ENCODE peak calls at places on chromosomes 4 and X, in ten cellular contexts. One of them, this sample, is unnamed.
A peak's percentile ranks its signal among the peaks of the same experiment; 100 is the strongest.

GRCh38 chr4:8318509-8318908 is 49.0 kb downstream of the HTRA3 start:
- DNase-seq in skeletal muscle cell: no peak
- DNase-seq in A549: no peak
- DNase-seq in tibial nerve: no peak
- DNase-seq in upper lobe of right lung: no peak
- DNase-seq in NB4: no peak
- DNase-seq in tibial artery: no peak
- DNase-seq in breast epithelium: no peak
- DNase-seq in neuronal stem cell: no peak
- DNase-seq in heart left ventricle: no peak
- DNase-seq in this sample: peak; percentile 58

GRCh38 chrX:114611018-114611619 is 27.2 kb downstream of the HTR2C start:
- DNase-seq in A549: peak; percentile 32
- DNase-seq in tibial artery: peak; percentile 22
- DNase-seq in heart left ventricle: no peak
- DNase-seq in NB4: peak; percentile 44
- DNase-seq in upper lobe of right lung: no peak
- DNase-seq in tibial nerve: no peak
- DNase-seq in neuronal stem cell: peak; percentile 8
- DNase-seq in skeletal muscle cell: no peak
- DNase-seq in breast epithelium: no peak
- DNase-seq in this sample: no peak

GRCh38 chrX:12237771-12238170 is 99.5 kb downstream of the FRMPD4 start:
- DNase-seq in tibial nerve: no peak
- DNase-seq in skeletal muscle cell: no peak
- DNase-seq in A549: no peak
- DNase-seq in upper lobe of right lung: no peak
- DNase-seq in NB4: no peak
- DNase-seq in heart left ventricle: no peak
- DNase-seq in neuronal stem cell: no peak
- DNase-seq in tibial artery: no peak
- DNase-seq in breast epithelium: no peak
- DNase-seq in this sample: no peak

GRCh38 chrX:41692162-41692749 is 3.5 kb downstream of the GPR34 start:
- DNase-seq in upper lobe of right lung: no peak
- DNase-seq in neuronal stem cell: no peak
- DNase-seq in tibial artery: no peak
- DNase-seq in skeletal muscle cell: peak; percentile 73
- DNase-seq in heart left ventricle: no peak
- DNase-seq in A549: no peak
- DNase-seq in tibial nerve: no peak
- DNase-seq in breast epithelium: no peak
- DNase-seq in NB4: no peak
- DNase-seq in this sample: no peak

GRCh38 chr4:184548651-184549341 is 74.4 kb upstream of the IRF2 start:
- DNase-seq in neuronal stem cell: no peak
- DNase-seq in tibial artery: no peak
- DNase-seq in skeletal muscle cell: no peak
- DNase-seq in tibial nerve: no peak
- DNase-seq in NB4: peak; percentile 75
- DNase-seq in upper lobe of right lung: no peak
- DNase-seq in heart left ventricle: peak; percentile 40
- DNase-seq in A549: no peak
- DNase-seq in breast epithelium: no peak
- DNase-seq in this sample: no peak

GRCh38 chr4:112536123-112536522 is 20.1 kb upstream of the NEUROG2 start:
- DNase-seq in heart left ventricle: no peak
- DNase-seq in neuronal stem cell: no peak
- DNase-seq in skeletal muscle cell: no peak
- DNase-seq in A549: no peak
- DNase-seq in tibial artery: no peak
- DNase-seq in tibial nerve: no peak
- DNase-seq in breast epithelium: no peak
- DNase-seq in NB4: no peak
- DNase-seq in upper lobe of right lung: no peak
- DNase-seq in this sample: no peak

GRCh38 chrX:19174401-19175025 is 52.2 kb upstream of the ADGRG2 start:
- DNase-seq in neuronal stem cell: no peak
- DNase-seq in NB4: no peak
- DNase-seq in skeletal muscle cell: peak; percentile 27
- DNase-seq in heart left ventricle: no peak
- DNase-seq in upper lobe of right lung: no peak
- DNase-seq in breast epithelium: no peak
- DNase-seq in tibial nerve: peak; percentile 15
- DNase-seq in A549: peak; percentile 81
- DNase-seq in tibial artery: peak; percentile 28
- DNase-seq in this sample: no peak

GRCh38 chrX:153862369-153863250 is 23.4 kb downstream of the L1CAM start:
- DNase-seq in neuronal stem cell: no peak
- DNase-seq in tibial artery: no peak
- DNase-seq in A549: no peak
- DNase-seq in breast epithelium: no peak
- DNase-seq in heart left ventricle: no peak
- DNase-seq in tibial nerve: no peak
- DNase-seq in skeletal muscle cell: no peak
- DNase-seq in upper lobe of right lung: no peak
- DNase-seq in NB4: no peak
- DNase-seq in this sample: no peak

GRCh38 chr4:184688447-184688846 is 38.9 kb downstream of the PRIMPOL start:
- DNase-seq in heart left ventricle: no peak
- DNase-seq in A549: peak; percentile 54
- DNase-seq in skeletal muscle cell: peak; percentile 65
- DNase-seq in neuronal stem cell: no peak
- DNase-seq in tibial artery: no peak
- DNase-seq in breast epithelium: no peak
- DNase-seq in tibial nerve: no peak
- DNase-seq in upper lobe of right lung: no peak
- DNase-seq in NB4: no peak
- DNase-seq in this sample: no peak

GRCh38 chrX:72498782-72499181 is 73.9 kb downstream of the HDAC8 start:
- DNase-seq in tibial artery: peak; percentile 19
- DNase-seq in upper lobe of right lung: no peak
- DNase-seq in tibial nerve: no peak
- DNase-seq in NB4: peak; percentile 66
- DNase-seq in neuronal stem cell: no peak
- DNase-seq in heart left ventricle: no peak
- DNase-seq in breast epithelium: no peak
- DNase-seq in A549: no peak
- DNase-seq in skeletal muscle cell: no peak
- DNase-seq in this sample: no peak

GRCh38 chrX:153727108-153727931 is 2.7 kb downstream of the ABCD1 start:
- DNase-seq in A549: no peak
- DNase-seq in skeletal muscle cell: no peak
- DNase-seq in NB4: peak; percentile 43
- DNase-seq in breast epithelium: no peak
- DNase-seq in heart left ventricle: peak; percentile 73
- DNase-seq in neuronal stem cell: no peak
- DNase-seq in tibial nerve: peak; percentile 17
- DNase-seq in tibial artery: peak; percentile 61
- DNase-seq in upper lobe of right lung: peak; percentile 74
- DNase-seq in this sample: no peak

GRCh38 chr4:80071643-80072606 is 1.1 kb downstream of the ANTXR2 start:
- DNase-seq in tibial artery: peak; percentile 54
- DNase-seq in NB4: peak; percentile 88
- DNase-seq in breast epithelium: peak; percentile 20
- DNase-seq in heart left ventricle: peak; percentile 52
- DNase-seq in skeletal muscle cell: no peak
- DNase-seq in upper lobe of right lung: peak; percentile 74
- DNase-seq in neuronal stem cell: peak; percentile 58
- DNase-seq in A549: peak; percentile 7
- DNase-seq in tibial nerve: peak; percentile 26
- DNase-seq in this sample: peak; percentile 81

DNA sequence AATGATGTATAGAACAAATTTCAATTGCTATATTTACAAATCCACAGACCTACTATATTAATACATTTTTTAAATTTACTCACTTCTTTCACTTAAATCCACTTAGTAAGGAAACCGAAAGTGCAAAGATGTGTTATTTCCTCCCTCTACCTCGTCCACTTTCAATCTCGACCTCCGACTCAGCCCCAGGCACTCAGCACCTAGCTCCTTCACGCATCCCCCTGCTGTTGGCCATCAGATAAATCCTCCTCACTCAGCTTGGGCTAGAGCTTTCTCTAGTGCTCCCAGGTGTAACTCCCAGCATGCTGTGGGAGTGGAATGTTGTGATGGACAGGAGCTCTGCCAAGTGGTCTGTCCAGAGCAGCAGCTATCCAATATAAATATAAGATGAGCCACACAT is 26.7 kb upstream of the TEC start:
- DNase-seq in neuronal stem cell: no peak
- DNase-seq in NB4: no peak
- DNase-seq in upper lobe of right lung: no peak
- DNase-seq in A549: no peak
- DNase-seq in breast epithelium: no peak
- DNase-seq in skeletal muscle cell: no peak
- DNase-seq in tibial nerve: no peak
- DNase-seq in tibial artery: no peak
- DNase-seq in heart left ventricle: no peak
- DNase-seq in this sample: no peak
- H3K4me3 ChIP-seq in neuronal stem cell: no peak overlapping the region
- H3K4me3 ChIP-seq in NB4: no peak overlapping the region
- H3K4me3 ChIP-seq in upper lobe of right lung: no peak overlapping the region
- H3K4me3 ChIP-seq in A549: no peak overlapping the region
- H3K4me3 ChIP-seq in breast epithelium: no peak overlapping the region
- H3K4me3 ChIP-seq in skeletal muscle cell: no peak overlapping the region
- H3K4me3 ChIP-seq in tibial nerve: no peak overlapping the region
- H3K4me3 ChIP-seq in tibial artery: no peak overlapping the region
- H3K4me3 ChIP-seq in heart left ventricle: no peak overlapping the region
- H3K4me3 ChIP-seq in this sample: no peak overlapping the region

GRCh38 chr4:87851332-87851731 is 18.6 kb downstream of the MEPE start:
- DNase-seq in upper lobe of right lung: no peak
- DNase-seq in NB4: peak; percentile 89
- DNase-seq in skeletal muscle cell: no peak
- DNase-seq in breast epithelium: no peak
- DNase-seq in A549: no peak
- DNase-seq in tibial artery: peak; percentile 37
- DNase-seq in tibial nerve: no peak
- DNase-seq in heart left ventricle: no peak
- DNase-seq in neuronal stem cell: no peak
- DNase-seq in this sample: no peak

GRCh38 chr4:87848622-87849351 is 16.0 kb downstream of the MEPE start:
- DNase-seq in skeletal muscle cell: no peak
- DNase-seq in tibial nerve: peak; percentile 25
- DNase-seq in tibial artery: peak; percentile 48
- DNase-seq in upper lobe of right lung: no peak
- DNase-seq in heart left ventricle: peak; percentile 53
- DNase-seq in neuronal stem cell: peak; percentile 37
- DNase-seq in NB4: peak; percentile 81
- DNase-seq in A549: peak; percentile 50
- DNase-seq in breast epithelium: peak; percentile 24
- DNase-seq in this sample: no peak

GRCh38 chr4:87851955-87852354 is 19.2 kb downstream of the MEPE start:
- DNase-seq in A549: no peak
- DNase-seq in tibial artery: no peak
- DNase-seq in NB4: peak; percentile 60
- DNase-seq in heart left ventricle: no peak
- DNase-seq in tibial nerve: no peak
- DNase-seq in breast epithelium: no peak
- DNase-seq in neuronal stem cell: no peak
- DNase-seq in upper lobe of right lung: no peak
- DNase-seq in skeletal muscle cell: no peak
- DNase-seq in this sample: no peak

GRCh38 chr4:87853108-87853507 is 20.3 kb downstream of the MEPE start:
- DNase-seq in tibial nerve: no peak
- DNase-seq in heart left ventricle: no peak
- DNase-seq in NB4: peak; percentile 69
- DNase-seq in upper lobe of right lung: no peak
- DNase-seq in A549: peak; percentile 42
- DNase-seq in skeletal muscle cell: no peak
- DNase-seq in breast epithelium: no peak
- DNase-seq in neuronal stem cell: peak; percentile 17
- DNase-seq in tibial artery: no peak
- DNase-seq in this sample: no peak

GRCh38 chr4:87849612-87850011 is 16.8 kb downstream of the MEPE start:
- DNase-seq in A549: no peak
- DNase-seq in neuronal stem cell: no peak
- DNase-seq in tibial artery: no peak
- DNase-seq in skeletal muscle cell: peak; percentile 31
- DNase-seq in breast epithelium: no peak
- DNase-seq in heart left ventricle: no peak
- DNase-seq in tibial nerve: no peak
- DNase-seq in NB4: peak; percentile 91
- DNase-seq in upper lobe of right lung: no peak
- DNase-seq in this sample: no peak
- H3K4me3 ChIP-seq in A549: no peak overlapping the region
- H3K4me3 ChIP-seq in neuronal stem cell: no peak overlapping the region
- H3K4me3 ChIP-seq in tibial artery: no peak overlapping the region
- H3K4me3 ChIP-seq in skeletal muscle cell: no peak overlapping the region
- H3K4me3 ChIP-seq in breast epithelium: no peak overlapping the region
- H3K4me3 ChIP-seq in heart left ventricle: no peak overlapping the region
- H3K4me3 ChIP-seq in tibial nerve: no peak overlapping the region
- H3K4me3 ChIP-seq in NB4: peak overlapping the region; percentile 32
- H3K4me3 ChIP-seq in upper lobe of right lung: no peak overlapping the region
- H3K4me3 ChIP-seq in this sample: no peak overlapping the region

DNA sequence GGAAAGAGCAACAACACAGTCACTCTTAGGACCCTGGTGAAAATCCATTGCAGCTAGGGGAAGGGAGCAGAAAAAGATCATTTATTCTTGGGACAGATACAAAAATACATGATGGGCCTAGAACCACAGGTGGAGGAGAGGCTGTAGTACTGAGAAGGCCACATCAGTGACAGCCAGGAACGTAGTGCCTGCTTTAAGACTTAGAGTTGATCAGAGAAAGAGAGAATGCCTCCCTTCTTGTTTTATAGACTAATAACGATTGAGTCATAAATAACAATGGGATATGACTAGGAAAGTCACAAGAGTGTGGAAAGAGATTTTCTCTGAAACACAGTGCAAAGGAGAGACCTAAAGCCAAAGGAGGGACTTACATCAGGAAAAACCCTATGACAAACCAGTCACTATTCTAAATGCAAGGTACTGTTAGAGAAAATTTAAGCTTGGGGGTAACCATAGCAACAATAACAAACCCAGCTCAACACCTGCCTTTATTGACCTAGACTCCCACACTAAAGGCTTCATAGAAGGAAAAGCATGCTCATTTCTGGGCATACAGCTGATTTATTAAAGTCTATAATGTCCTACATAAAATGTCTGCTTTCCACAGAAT is 1015.0 kb upstream of the GRID2 start:
- DNase-seq in tibial artery: no peak
- DNase-seq in heart left ventricle: no peak
- DNase-seq in NB4: no peak
- DNase-seq in breast epithelium: no peak
- DNase-seq in upper lobe of right lung: no peak
- DNase-seq in skeletal muscle cell: no peak
- DNase-seq in neuronal stem cell: no peak
- DNase-seq in tibial nerve: no peak
- DNase-seq in A549: no peak
- DNase-seq in this sample: no peak
- H3K4me3 ChIP-seq in tibial artery: no peak overlapping the region
- H3K4me3 ChIP-seq in heart left ventricle: no peak overlapping the region
- H3K4me3 ChIP-seq in NB4: no peak overlapping the region
- H3K4me3 ChIP-seq in breast epithelium: no peak overlapping the region
- H3K4me3 ChIP-seq in upper lobe of right lung: no peak overlapping the region
- H3K4me3 ChIP-seq in skeletal muscle cell: no peak overlapping the region
- H3K4me3 ChIP-seq in neuronal stem cell: no peak overlapping the region
- H3K4me3 ChIP-seq in tibial nerve: no peak overlapping the region
- H3K4me3 ChIP-seq in A549: no peak overlapping the region
- H3K4me3 ChIP-seq in this sample: no peak overlapping the region

DNA sequence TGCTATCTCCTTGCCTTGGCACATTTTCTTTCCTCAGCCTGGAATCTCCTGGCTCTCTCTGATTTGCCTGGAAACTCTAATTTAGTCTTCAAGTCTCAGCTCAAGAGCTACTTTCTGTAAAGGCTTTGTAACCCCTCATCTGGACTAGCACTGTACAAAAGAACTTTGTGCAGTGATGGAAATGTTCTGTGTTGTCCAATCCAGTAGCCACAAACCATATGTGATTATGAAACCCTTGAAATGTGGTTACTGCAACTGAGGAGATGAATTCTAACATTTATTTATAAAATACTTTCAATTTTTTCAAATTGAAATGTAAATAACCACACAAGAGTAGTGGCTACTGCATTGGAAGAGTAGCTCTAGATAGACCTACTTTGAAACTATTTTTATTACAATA is 66.6 kb upstream of the HS3ST1 start:
- DNase-seq in A549: no peak
- DNase-seq in NB4: no peak
- DNase-seq in breast epithelium: no peak
- DNase-seq in upper lobe of right lung: no peak
- DNase-seq in neuronal stem cell: no peak
- DNase-seq in tibial artery: no peak
- DNase-seq in skeletal muscle cell: no peak
- DNase-seq in tibial nerve: no peak
- DNase-seq in heart left ventricle: no peak
- DNase-seq in this sample: no peak
- H3K4me3 ChIP-seq in A549: no peak overlapping the region
- H3K4me3 ChIP-seq in NB4: no peak overlapping the region
- H3K4me3 ChIP-seq in breast epithelium: no peak overlapping the region
- H3K4me3 ChIP-seq in upper lobe of right lung: no peak overlapping the region
- H3K4me3 ChIP-seq in neuronal stem cell: no peak overlapping the region
- H3K4me3 ChIP-seq in tibial artery: no peak overlapping the region
- H3K4me3 ChIP-seq in skeletal muscle cell: no peak overlapping the region
- H3K4me3 ChIP-seq in tibial nerve: no peak overlapping the region
- H3K4me3 ChIP-seq in heart left ventricle: no peak overlapping the region
- H3K4me3 ChIP-seq in this sample: no peak overlapping the region